ENCODE peak calls at places on chromosomes 6 and 20, in seven cellular contexts. P is HL-60, F is aorta, X is hepatocyte, K is mesenchymal stem cell, E is breast epithelium, G is Karpas-422. R is an unnamed sample.

GRCh38 chr20:62723351-62723750 is 14.7 kb downstream of the NTSR1 start:
- DNase-seq in P (no peak), F (no peak), X (no peak), K (no peak), E (no peak), G (no peak), R (no peak)

GRCh38 chr20:37439223-37439933 is 81.7 kb upstream of the NNAT start:
- DNase-seq in P (no peak), F (no peak), X (no peak), K (no peak), E (no peak), G (no peak), R (no peak)

GRCh38 chr6:26556263-26557070 is 18.3 kb downstream of the HMGN4 start:
- DNase-seq in P (no peak), F (no peak), X (peak), K (peak), E (no peak), G (peak), R (peak)

GRCh38 chr6:85614780-85615179 is 21.1 kb upstream of the SNX14 start:
- DNase-seq in P (no peak), F (no peak), X (no peak), K (no peak), E (no peak), G (no peak), R (no peak)

GRCh38 chr6:48290595-48290994 is 179.6 kb upstream of the PTCHD4 start:
- DNase-seq in P (no peak), F (no peak), X (no peak), K (no peak), E (no peak), G (no peak), R (no peak)

GRCh38 chr6:166862287-166862977 is 93.9 kb downstream of the RNASET2 start:
- DNase-seq in P (no peak), F (no peak), X (peak), K (peak), E (no peak), G (no peak), R (no peak)

GRCh38 chr6:74768120-74768519 is 437.7 kb downstream of the COL12A1 start:
- DNase-seq in P (no peak), F (no peak), X (no peak), K (no peak), E (no peak), G (no peak), R (no peak)

GRCh38 chr6:169859401-169859977 is 108.1 kb downstream of the ERMARD start:
- DNase-seq in P (no peak), F (peak), X (no peak), K (no peak), E (no peak), G (no peak), R (no peak)

GRCh38 chr6:52360601-52361346 is 1.2 kb upstream of the PAQR8 start:
- DNase-seq in P (no peak), F (no peak), X (peak), K (peak), E (no peak), G (peak), R (no peak)

GRCh38 chr20:46088409-46089075 is 1.2 kb downstream of the NCOA5 start:
- DNase-seq in P (no peak), F (no peak), X (peak), K (peak), E (no peak), G (peak), R (no peak)

GRCh38 chr20:49575551-49576060 is 7.7 kb upstream of the PTGIS start:
- DNase-seq in P (no peak), F (no peak), X (peak), K (no peak), E (no peak), G (peak), R (no peak)

GRCh38 chr6:166453651-166454050 is 70.9 kb upstream of the MPC1 start:
- DNase-seq in P (no peak), F (no peak), X (no peak), K (no peak), E (no peak), G (no peak), R (no peak)

GRCh38 chr6:33620584-33621395 is at the start of gene ITPR3:
- DNase-seq in P (no peak), F (no peak), X (peak), K (peak), E (no peak), G (peak), R (no peak)

GRCh38 chr6:109453594-109454482 is 1.7 kb downstream of the MICAL1 start:
- DNase-seq in P (peak), F (no peak), X (no peak), K (no peak), E (no peak), G (no peak), R (no peak)

GRCh38 chr20:63464289-63464635 is 8.2 kb downstream of the KCNQ2 start:
- DNase-seq in P (no peak), F (no peak), X (no peak), K (no peak), E (no peak), G (no peak), R (no peak)

GRCh38 chr20:36368400-36368799 is 62.3 kb downstream of the DLGAP4 start:
- DNase-seq in P (no peak), F (no peak), X (no peak), K (no peak), E (no peak), G (no peak), R (no peak)

GRCh38 chr6:42131531-42131930 is 10.9 kb downstream of the C6orf132 start:
- DNase-seq in P (no peak), F (no peak), X (no peak), K (peak), E (no peak), G (no peak), R (no peak)

GRCh38 chr6:33080127-33081089 is 4.6 kb downstream of the HLA-DPB1 start:
- DNase-seq in P (no peak), F (peak), X (peak), K (peak), E (peak), G (no peak), R (no peak)

GRCh38 chr6:89640804-89641203 is 2.3 kb upstream of the LYRM2 start:
- DNase-seq in P (no peak), F (no peak), X (no peak), K (peak), E (no peak), G (no peak), R (peak)

GRCh38 chr20:3077618-3078134 is 6.3 kb downstream of the OXT start:
- DNase-seq in P (no peak), F (peak), X (no peak), K (no peak), E (no peak), G (no peak), R (no peak)

GRCh38 chr6:97703661-97704060 is 420.6 kb upstream of the MMS22L start:
- DNase-seq in P (no peak), F (no peak), X (no peak), K (no peak), E (no peak), G (no peak), R (no peak)

GRCh38 chr6:46794068-46794467 is 879 bp downstream of the MEP1A start:
- DNase-seq in P (no peak), F (no peak), X (peak), K (peak), E (no peak), G (no peak), R (no peak)

GRCh38 chr20:52103469-52103910 is 88.1 kb downstream of the ZFP64 start:
- DNase-seq in P (peak), F (no peak), X (no peak), K (peak), E (no peak), G (no peak), R (peak)

GRCh38 chr20:49343246-49343645 is 65.4 kb upstream of the ZNFX1 start:
- DNase-seq in P (no peak), F (no peak), X (no peak), K (no peak), E (no peak), G (no peak), R (no peak)

GRCh38 chr6:31403283-31403989 is at the start of gene MICA:
- DNase-seq in P (peak), F (peak), X (peak), K (peak), E (peak), G (no peak), R (peak)

GRCh38 chr20:663315-664090 is 10.5 kb upstream of the SRXN1 start:
- DNase-seq in P (peak), F (no peak), X (no peak), K (no peak), E (no peak), G (no peak), R (no peak)

GRCh38 chr6:129624488-129624887 is 85.5 kb downstream of the ARHGAP18 start:
- DNase-seq in P (no peak), F (no peak), X (no peak), K (no peak), E (no peak), G (no peak), R (no peak)

GRCh38 chr20:19506021-19506420 is 252.0 kb upstream of the RIN2 start:
- DNase-seq in P (no peak), F (no peak), X (no peak), K (no peak), E (no peak), G (no peak), R (no peak)

GRCh38 chr20:23362392-23363256 is 642 bp downstream of the GZF1 start:
- DNase-seq in P (no peak), F (peak), X (peak), K (peak), E (peak), G (peak), R (no peak)

GRCh38 chr20:23365390-23366165 is 3.6 kb downstream of the GZF1 start:
- DNase-seq in P (no peak), F (no peak), X (no peak), K (no peak), E (no peak), G (no peak), R (no peak)

GRCh38 chr20:23361108-23361650 is 803 bp upstream of the GZF1 start:
- DNase-seq in P (no peak), F (no peak), X (peak), K (peak), E (no peak), G (no peak), R (no peak)

GRCh38 chr20:23361651-23362391 is at the start of gene GZF1:
- DNase-seq in P (peak), F (peak), X (peak), K (peak), E (peak), G (peak), R (peak)

DNA sequence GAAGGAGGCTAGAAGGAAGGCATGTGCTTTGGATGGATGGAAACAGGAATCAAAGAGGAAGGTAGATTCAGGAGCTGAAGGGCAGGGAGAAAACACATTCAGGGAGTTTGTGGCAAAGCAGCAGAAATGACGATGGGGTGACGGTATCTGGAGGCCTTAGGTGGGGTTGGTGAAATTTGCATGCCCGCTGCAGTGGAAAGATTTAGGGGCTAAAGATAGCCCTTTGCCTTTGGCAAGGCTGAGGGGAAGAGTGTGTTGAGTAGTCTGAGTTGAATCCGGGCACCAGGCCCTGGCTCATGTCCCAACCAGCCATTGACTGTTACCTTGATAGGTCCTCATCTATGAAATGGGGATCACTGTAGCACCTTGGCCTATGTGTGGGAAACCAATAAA is 1.3 kb downstream of the GZF1 start:
- DNase-seq in P (no peak), F (no peak), X (no peak), K (no peak), E (no peak), G (peak), R (no peak)
- H3K27ac ChIP-seq in P (no peak), F (no peak), X (peak), K (no peak), E (peak), G (peak), R (no peak)

DNA sequence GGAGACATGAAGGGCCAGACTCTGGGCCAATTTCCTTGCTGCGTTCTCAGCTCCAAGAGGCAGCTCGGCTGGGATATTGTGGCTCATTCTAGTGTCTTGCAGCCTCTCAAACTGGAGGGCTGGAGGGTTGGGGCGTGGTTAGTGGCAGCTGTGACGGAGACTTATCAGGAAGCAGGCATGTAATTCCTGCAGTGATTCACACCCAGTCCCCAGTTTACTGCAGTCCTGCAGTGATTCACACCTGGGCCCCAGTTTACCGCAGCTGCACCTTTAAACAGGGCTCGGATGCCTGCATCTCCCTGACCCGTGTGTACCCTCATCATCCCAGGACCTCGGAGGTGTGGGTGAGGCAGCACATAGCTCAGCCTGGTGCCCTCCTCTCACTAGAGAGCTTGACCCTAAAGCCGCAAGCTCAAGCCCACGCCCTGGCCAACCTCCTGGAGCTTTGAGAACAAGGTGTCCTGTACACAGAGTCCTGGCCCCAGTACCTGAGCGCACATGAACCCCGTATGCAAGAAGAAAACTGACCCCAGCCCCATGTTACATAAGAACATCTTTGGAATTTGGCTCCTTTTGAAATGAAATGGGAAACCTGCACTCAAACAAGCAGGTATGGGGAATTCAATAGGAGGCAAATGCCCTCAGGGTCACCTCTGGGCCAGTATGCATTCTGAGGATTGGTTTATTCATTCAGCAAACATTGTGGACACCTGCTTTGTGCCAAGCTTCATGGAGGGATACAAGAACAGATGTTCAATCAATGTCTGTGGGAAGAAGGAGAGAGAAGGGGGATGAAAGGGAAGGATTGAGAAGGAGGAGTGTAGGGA is 55.3 kb upstream of the FAM83D start:
- DNase-seq in P (no peak), F (no peak), X (peak), K (no peak), E (no peak), G (no peak), R (peak)
- H3K27ac ChIP-seq in P (no peak), F (no peak), X (no peak), K (no peak), E (no peak), G (no peak), R (no peak)

GRCh38 chr20:56922497-56922896 is 293.4 kb downstream of the TFAP2C start:
- DNase-seq in P (no peak), F (no peak), X (no peak), K (peak), E (no peak), G (no peak), R (no peak)

GRCh38 chr20:56925696-56926101 is 296.6 kb downstream of the TFAP2C start:
- DNase-seq in P (no peak), F (no peak), X (no peak), K (no peak), E (no peak), G (no peak), R (no peak)

GRCh38 chr20:56924316-56924975 is 295.3 kb downstream of the TFAP2C start:
- DNase-seq in P (no peak), F (no peak), X (no peak), K (no peak), E (no peak), G (no peak), R (no peak)

GRCh38 chr20:56926501-56926900 is 297.4 kb downstream of the TFAP2C start:
- DNase-seq in P (no peak), F (no peak), X (no peak), K (no peak), E (no peak), G (no peak), R (no peak)

GRCh38 chr20:56924976-56925695 is 296.0 kb downstream of the TFAP2C start:
- DNase-seq in P (no peak), F (no peak), X (peak), K (peak), E (no peak), G (no peak), R (no peak)
- H3K27ac ChIP-seq in P (no peak), F (no peak), X (no peak), K (no peak), E (no peak), G (no peak), R (no peak)

DNA sequence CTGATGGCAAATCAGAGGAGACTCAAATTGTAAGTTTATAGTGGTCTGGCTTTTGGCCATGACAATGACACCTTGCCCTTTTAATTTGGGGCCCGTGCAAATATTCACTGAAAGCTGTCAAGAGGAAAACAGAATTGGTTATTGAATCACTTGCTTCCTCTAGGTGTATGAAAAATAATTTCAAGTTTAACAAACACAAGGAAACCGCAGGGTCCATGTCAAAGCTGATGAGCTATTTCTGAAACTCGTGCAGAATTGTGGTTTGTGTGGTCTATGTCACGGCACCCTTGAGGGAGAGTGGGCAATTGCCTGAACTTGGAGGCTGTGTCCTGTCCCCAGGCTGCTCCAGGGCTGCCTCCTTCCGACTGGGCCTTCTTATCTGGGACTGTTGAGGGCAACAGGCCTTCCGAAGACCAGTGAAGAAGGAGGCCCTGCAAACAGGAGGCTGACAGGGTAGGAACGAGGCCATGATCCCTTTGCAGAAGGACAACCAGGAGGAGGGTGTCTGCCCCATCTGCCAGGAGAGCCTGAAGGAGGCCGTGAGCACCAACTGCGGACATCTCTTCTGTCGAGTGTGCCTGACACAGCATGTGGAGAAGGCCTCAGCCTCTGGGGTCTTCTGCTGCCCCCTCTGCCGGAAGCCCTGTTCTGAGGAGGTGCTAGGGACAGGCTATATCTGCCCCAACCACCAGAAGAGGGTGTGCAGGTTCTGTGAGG is 788 bp downstream of the TRIM40 start:
- DNase-seq in P (no peak), F (no peak), X (no peak), K (no peak), E (no peak), G (no peak), R (no peak)
- H3K27ac ChIP-seq in P (no peak), F (no peak), X (no peak), K (no peak), E (no peak), G (no peak), R (no peak)

DNA sequence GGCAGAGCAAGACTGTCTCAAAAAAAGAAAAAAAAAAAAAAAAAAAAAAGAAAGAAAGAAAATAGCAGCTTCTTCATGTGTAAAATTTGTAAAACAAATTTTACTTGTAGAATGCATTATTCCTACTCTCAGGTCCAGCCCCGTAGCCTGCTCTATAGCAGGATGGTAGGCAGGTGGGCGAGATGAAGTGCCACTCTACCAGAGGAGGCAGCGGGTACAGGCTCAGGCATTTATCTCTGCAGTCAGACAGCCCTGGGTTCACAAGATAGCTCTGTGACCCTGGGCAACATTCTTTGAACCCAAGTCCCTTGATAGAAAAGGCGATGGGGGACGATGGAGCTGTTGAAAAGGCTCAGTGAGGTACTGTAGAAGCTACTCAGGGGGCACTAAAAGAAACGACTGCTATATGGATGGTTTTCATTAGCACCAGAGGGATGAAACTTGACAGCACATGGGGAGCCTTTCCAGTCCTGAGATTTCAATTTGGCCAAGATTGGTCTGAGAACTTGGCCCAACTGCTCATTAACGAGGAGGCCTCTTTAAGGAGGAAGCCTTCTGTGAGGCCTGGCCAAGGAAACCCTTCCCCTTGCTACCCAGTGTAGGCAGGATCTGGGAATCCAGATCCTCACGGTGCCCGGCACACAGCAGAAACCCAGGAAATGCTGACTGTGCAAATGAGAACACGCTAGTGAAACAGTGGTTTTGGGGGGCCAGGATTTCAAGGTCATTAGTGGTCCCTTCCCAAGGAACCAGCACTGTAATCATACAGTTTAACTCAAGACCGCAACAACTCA is 63.1 kb downstream of the MYH7B start:
- DNase-seq in P (no peak), F (peak), X (no peak), K (no peak), E (no peak), G (no peak), R (no peak)
- H3K27ac ChIP-seq in P (no peak), F (no peak), X (no peak), K (no peak), E (no peak), G (no peak), R (no peak)

DNA sequence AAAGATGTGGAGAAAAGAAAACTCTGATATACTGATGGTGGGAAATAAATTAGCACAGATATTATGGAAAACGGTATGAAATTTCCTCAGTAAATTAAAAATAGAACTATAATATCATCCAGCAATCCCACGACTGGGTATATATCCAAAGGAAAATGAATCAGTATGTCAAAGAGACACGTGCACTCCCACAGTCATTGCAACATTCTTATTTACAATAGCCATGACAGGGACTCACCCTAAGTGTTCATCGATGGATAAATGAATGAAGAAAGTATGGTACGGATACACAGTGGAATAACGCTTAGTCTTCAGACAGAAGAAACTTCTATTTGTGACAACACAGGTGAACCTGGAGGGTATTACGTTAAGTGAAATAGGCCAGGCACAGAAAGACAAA is 5.7 kb upstream of the ADTRP start:
- DNase-seq in P (no peak), F (no peak), X (no peak), K (no peak), E (no peak), G (no peak), R (no peak)
- H3K27ac ChIP-seq in P (no peak), F (no peak), X (no peak), K (no peak), E (no peak), G (no peak), R (no peak)

GRCh38 chr6:1756472-1757129 is 146.9 kb downstream of the FOXC1 start:
- DNase-seq in P (no peak), F (no peak), X (no peak), K (no peak), E (no peak), G (no peak), R (no peak)
- H3K27ac ChIP-seq in P (no peak), F (no peak), X (no peak), K (no peak), E (peak), G (no peak), R (no peak)

GRCh38 chr20:41179961-41180360 is 42.6 kb downstream of the PLCG1 start:
- DNase-seq in P (no peak), F (no peak), X (no peak), K (no peak), E (peak), G (no peak), R (no peak)
- H3K27ac ChIP-seq in P (no peak), F (no peak), X (no peak), K (no peak), E (peak), G (no peak), R (no peak)

GRCh38 chr6:94735270-94735669 is 842.1 kb upstream of the MANEA start:
- DNase-seq in P (no peak), F (no peak), X (no peak), K (no peak), E (no peak), G (no peak), R (no peak)
- H3K27ac ChIP-seq in P (no peak), F (no peak), X (no peak), K (no peak), E (no peak), G (no peak), R (no peak)